ENCODE peak calls at places on chromosomes 7 and 10, in seven cellular contexts. W is H9, F is astrocyte of the spinal cord, E is HEK293T, X is neural crest cell, T is M059J, D is activated gamma-delta T cell treated with Interleukin-2 at 50 U/mL for 16 hours. Q is an unnamed sample.

GRCh38 chr7:19178595-19178994 is 33.4 kb upstream of the FERD3L start:
- DNase-seq in W (no peak), F (no peak), E (no peak), X (no peak), T (no peak), D (no peak), Q (no peak)

GRCh38 chr10:64023926-64024465 is 502.8 kb downstream of the REEP3 start:
- DNase-seq in W (no peak), F (no peak), E (no peak), X (no peak), T (no peak), D (no peak), Q (no peak)

GRCh38 chr10:128287921-128288320 is 161.7 kb upstream of the MKI67 start:
- DNase-seq in W (no peak), F (no peak), E (no peak), X (no peak), T (no peak), D (no peak), Q (no peak)

GRCh38 chr7:6453737-6454136 is 6.0 kb upstream of the DAGLB start:
- DNase-seq in W (no peak), F (peak; percentile 70), E (no peak), X (no peak), T (peak; percentile 98), D (no peak), Q (no peak)

GRCh38 chr7:104185346-104185745 is 22.5 kb downstream of the ORC5 start:
- DNase-seq in W (no peak), F (no peak), E (no peak), X (no peak), T (peak; percentile 36), D (no peak), Q (no peak)

GRCh38 chr10:122323188-122323587 is 51.3 kb upstream of the PLEKHA1 start:
- DNase-seq in W (no peak), F (no peak), E (no peak), X (no peak), T (no peak), D (no peak), Q (no peak)

GRCh38 chr10:132233501-132234075 is 46.8 kb downstream of the DPYSL4 start:
- DNase-seq in W (no peak), F (no peak), E (no peak), X (no peak), T (no peak), D (no peak), Q (no peak)

GRCh38 chr10:88991900-88992237 is 1.3 kb downstream of the FAS start:
- DNase-seq in W (no peak), F (no peak), E (no peak), X (no peak), T (no peak), D (no peak), Q (no peak)

GRCh38 chr7:117202511-117202910 is 120.3 kb downstream of the WNT2 start:
- DNase-seq in W (no peak), F (no peak), E (no peak), X (no peak), T (peak; percentile 18), D (no peak), Q (no peak)

GRCh38 chr10:184911-185310 is 49.7 kb downstream of the ZMYND11 start:
- DNase-seq in W (no peak), F (peak; percentile 76), E (no peak), X (no peak), T (peak; percentile 74), D (no peak), Q (no peak)

GRCh38 chr10:62113680-62114079 is 155.0 kb downstream of the RTKN2 start:
- DNase-seq in W (no peak), F (no peak), E (no peak), X (no peak), T (no peak), D (no peak), Q (no peak)

GRCh38 chr10:99659031-99659867 is at the start of gene ENTPD7:
- DNase-seq in W (peak; percentile 98), F (peak; percentile 96), E (peak; percentile 100), X (peak; percentile 89), T (peak; percentile 97), D (peak; percentile 87), Q (peak; percentile 93)

GRCh38 chr7:84187813-84188212 is 6.8 kb downstream of the SEMA3A start:
- DNase-seq in W (no peak), F (peak; percentile 56), E (no peak), X (no peak), T (peak; percentile 76), D (no peak), Q (no peak)

GRCh38 chr7:47153076-47153475 is 428.8 kb downstream of the TNS3 start:
- DNase-seq in W (no peak), F (peak; percentile 86), E (no peak), X (no peak), T (peak; percentile 94), D (no peak), Q (peak; percentile 89)

GRCh38 chr7:100677308-100678095 is 4.0 kb downstream of the GNB2 start:
- DNase-seq in W (no peak), F (no peak), E (no peak), X (no peak), T (no peak), D (no peak), Q (no peak)

GRCh38 chr7:81470084-81470723 is 299.6 kb downstream of the HGF start:
- DNase-seq in W (peak; percentile 72), F (peak; percentile 72), E (peak; percentile 70), X (peak; percentile 70), T (peak; percentile 76), D (no peak), Q (peak; percentile 65)

GRCh38 chr7:3655635-3656034 is 354.6 kb downstream of the SDK1 start:
- DNase-seq in W (no peak), F (no peak), E (no peak), X (no peak), T (no peak), D (no peak), Q (no peak)

GRCh38 chr10:112374724-112375541 is 1.0 kb downstream of the ACSL5 start:
- DNase-seq in W (no peak), F (peak; percentile 2), E (no peak), X (no peak), T (peak; percentile 79), D (no peak), Q (peak; percentile 24)